ENCODE peak calls at places on chromosomes 11 and 22, in nine cellular contexts. N, A, U, V, J, D, I, Y and C are unnamed samples.

GRCh38 chr11:134343646-134344045 is 11.9 kb downstream of the GLB1L2 start:
- DNase-seq in N (no peak), A (no peak), U (no peak), V (no peak), J (no peak), D (no peak), I (no peak), Y (no peak), C (no peak)

GRCh38 chr11:32116668-32117067 is 25.8 kb downstream of the RCN1 start:
- DNase-seq in N (no peak), A (no peak), U (no peak), V (no peak), J (no peak), D (peak; percentile 21), I (no peak), Y (no peak), C (no peak)

GRCh38 chr11:105192115-105192514 is 52.5 kb upstream of the CARD18 start:
- DNase-seq in N (no peak), A (no peak), U (no peak), V (no peak), J (no peak), D (no peak), I (no peak), Y (no peak), C (no peak)

GRCh38 chr11:59610289-59610688 is 5.3 kb downstream of the OSBP start:
- DNase-seq in N (no peak), A (no peak), U (no peak), V (no peak), J (no peak), D (no peak), I (no peak), Y (no peak), C (no peak)

GRCh38 chr11:78532991-78533861 is 41.4 kb downstream of the NARS2 start:
- DNase-seq in N (no peak), A (no peak), U (no peak), V (no peak), J (no peak), D (no peak), I (no peak), Y (no peak), C (no peak)

GRCh38 chr22:40310081-40310770 is 36.1 kb upstream of the ADSL start:
- DNase-seq in N (no peak), A (peak; percentile 76), U (no peak), V (no peak), J (no peak), D (peak; percentile 93), I (peak; percentile 21), Y (peak; percentile 89), C (no peak)

GRCh38 chr11:59174664-59175033 is 2.7 kb downstream of the DTX4 start:
- DNase-seq in N (no peak), A (no peak), U (no peak), V (no peak), J (no peak), D (peak; percentile 39), I (peak; percentile 70), Y (peak; percentile 25), C (peak; percentile 59)

GRCh38 chr11:134864233-134864967 is 452.4 kb upstream of the B3GAT1 start:
- DNase-seq in N (no peak), A (no peak), U (no peak), V (no peak), J (no peak), D (no peak), I (no peak), Y (no peak), C (no peak)

GRCh38 chr11:110098645-110099044 is 5.5 kb downstream of the ZC3H12C start:
- DNase-seq in N (no peak), A (no peak), U (no peak), V (no peak), J (no peak), D (no peak), I (no peak), Y (no peak), C (no peak)

GRCh38 chr11:123351375-123351774 is 78.7 kb upstream of the GRAMD1B start:
- DNase-seq in N (peak; percentile 64), A (no peak), U (no peak), V (no peak), J (no peak), D (no peak), I (no peak), Y (no peak), C (no peak)

GRCh38 chr22:29912605-29913398 is 29.8 kb downstream of the MTMR3 start:
- DNase-seq in N (no peak), A (no peak), U (no peak), V (no peak), J (no peak), D (peak; percentile 97), I (no peak), Y (peak; percentile 97), C (no peak)

GRCh38 chr11:134398079-134398444 is 14.0 kb downstream of the B3GAT1 start:
- DNase-seq in N (no peak), A (no peak), U (no peak), V (no peak), J (peak; percentile 65), D (no peak), I (no peak), Y (no peak), C (no peak)

GRCh38 chr11:47215366-47215925 is 672 bp downstream of the DDB2 start:
- DNase-seq in N (no peak), A (no peak), U (no peak), V (no peak), J (no peak), D (no peak), I (no peak), Y (no peak), C (no peak)

GRCh38 chr22:17777717-17778044 is 3.4 kb upstream of the BID start:
- DNase-seq in N (no peak), A (no peak), U (no peak), V (no peak), J (no peak), D (no peak), I (no peak), Y (no peak), C (no peak)
- H3K4me3 ChIP-seq in N (no peak overlapping the region), A (peak overlapping the region; percentile 23), U (peak overlapping the region; percentile 30), V (peak overlapping the region; percentile 60), J (no peak overlapping the region), D (no peak overlapping the region), I (peak overlapping the region; percentile 37), Y (no peak overlapping the region), C (no peak overlapping the region)

DNA sequence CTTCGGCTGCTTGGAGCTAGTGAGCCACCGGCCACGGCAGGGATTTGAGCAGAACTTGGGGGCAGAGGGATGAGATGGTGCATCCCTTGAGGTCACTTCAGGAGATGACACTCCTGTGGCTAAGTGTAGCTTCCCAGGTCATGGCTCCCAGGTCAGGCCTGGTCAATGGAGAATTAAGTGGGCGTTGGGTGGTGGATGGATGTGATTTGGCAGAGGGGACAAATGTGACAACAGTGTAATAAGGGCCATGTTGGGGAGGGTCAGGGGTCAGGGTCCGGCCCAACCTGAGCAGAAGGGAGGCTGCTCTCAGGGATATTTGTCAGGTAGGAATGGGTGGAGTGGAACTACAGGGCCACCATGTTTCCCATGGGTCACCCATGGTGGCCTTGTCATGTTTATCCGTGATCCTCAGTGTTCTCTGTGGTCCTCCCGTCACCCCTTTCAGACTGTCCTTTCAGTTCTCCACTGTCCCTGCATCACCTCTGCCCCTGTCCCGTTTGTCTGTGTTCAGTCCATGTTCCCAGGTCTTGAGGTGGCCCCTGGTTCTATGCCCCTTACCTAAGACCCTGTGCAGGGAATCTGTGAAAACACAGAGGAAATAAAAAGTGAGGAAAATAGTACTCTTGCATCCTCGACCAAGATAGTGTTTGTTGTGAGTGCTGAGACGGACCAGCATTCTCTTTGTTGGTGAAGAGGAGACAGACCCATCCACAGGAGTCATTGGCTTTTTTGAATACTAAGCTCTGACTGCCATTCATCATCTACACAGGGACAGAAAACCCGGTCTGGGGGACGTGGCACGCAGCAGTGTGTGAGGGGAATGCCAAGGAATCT is 6.1 kb downstream of the SLC25A1 start:
- DNase-seq in N (no peak), A (no peak), U (no peak), V (no peak), J (no peak), D (no peak), I (no peak), Y (no peak), C (no peak)
- TF ChIP-seq CTCF in N (no peak), A (no peak), U (no peak), V (no peak), J (no peak), D (no peak), I (no peak), Y (no peak), C (no peak)

GRCh38 chr11:108235633-108236032 is 12.8 kb downstream of the ATM start:
- DNase-seq in N (no peak), A (no peak), U (no peak), V (no peak), J (no peak), D (no peak), I (no peak), Y (no peak), C (no peak)

GRCh38 chr11:108237058-108237481 is 14.2 kb downstream of the ATM start:
- DNase-seq in N (no peak), A (no peak), U (no peak), V (no peak), J (no peak), D (no peak), I (no peak), Y (no peak), C (no peak)

GRCh38 chr11:108228236-108228635 is 5.4 kb downstream of the ATM start:
- DNase-seq in N (no peak), A (no peak), U (no peak), V (no peak), J (no peak), D (no peak), I (no peak), Y (no peak), C (no peak)

GRCh38 chr11:108235192-108235591 is 12.3 kb downstream of the ATM start:
- DNase-seq in N (no peak), A (no peak), U (no peak), V (no peak), J (no peak), D (no peak), I (no peak), Y (no peak), C (no peak)

DNA sequence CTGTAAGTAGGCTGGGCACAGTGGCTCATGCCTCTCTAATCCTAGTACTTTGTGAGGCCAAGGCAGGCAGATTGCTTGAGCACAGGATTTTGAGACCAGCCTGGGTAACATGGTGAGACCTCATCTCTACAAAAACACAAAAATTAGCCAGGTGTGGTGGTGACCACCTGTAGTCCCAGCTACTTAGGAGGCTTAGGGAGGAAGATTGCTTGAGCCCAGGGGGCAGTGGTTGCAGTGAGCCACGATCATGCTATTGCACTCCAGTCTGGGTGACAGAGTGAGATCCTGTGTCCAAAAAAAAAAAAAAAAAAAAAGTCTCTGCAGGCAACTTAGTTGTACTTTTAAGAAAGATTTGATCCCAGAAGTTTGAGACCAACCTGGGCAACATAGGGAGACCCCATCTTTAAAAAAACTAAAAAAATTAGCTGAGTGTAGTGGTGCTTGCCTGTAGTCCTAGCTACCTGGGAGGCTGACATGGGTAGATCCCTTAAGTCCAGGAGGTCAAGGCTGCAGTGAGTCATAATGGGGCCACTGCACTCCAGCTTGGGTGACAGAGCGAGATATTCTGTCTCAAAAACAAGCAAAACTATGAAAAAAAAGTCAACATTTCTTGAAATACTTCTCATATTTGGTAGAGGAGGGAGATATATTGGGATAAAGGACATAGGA is 10.5 kb downstream of the ATM start:
- DNase-seq in N (no peak), A (no peak), U (no peak), V (no peak), J (no peak), D (no peak), I (no peak), Y (no peak), C (no peak)
- H3K36me3 ChIP-seq in N (peaks cover 97% of the 10 kb centered on the region), A (peaks cover 10% of the 10 kb centered on the region), U (peaks cover 8% of the 10 kb centered on the region), V (peaks cover 27% of the 10 kb centered on the region), J (no peaks in the 10 kb centered on the region), D (no peaks in the 10 kb centered on the region), I (peaks cover 38% of the 10 kb centered on the region), Y (peaks cover 28% of the 10 kb centered on the region), C (peaks cover 4% of the 10 kb centered on the region)

GRCh38 chr22:36816635-36817428 is at the start of gene PVALB:
- DNase-seq in N (peak; percentile 38), A (no peak), U (no peak), V (no peak), J (no peak), D (peak; percentile 29), I (no peak), Y (peak; percentile 3), C (no peak)
- H3K4me3 ChIP-seq in N (peak within 1 kb of the TSS; percentile 16), A (peak within 1 kb of the TSS; percentile 37), U (peak within 1 kb of the TSS; percentile 8), V (peak within 1 kb of the TSS; percentile 59), J (peak within 1 kb of the TSS; percentile 0), D (no peak within 1 kb of the TSS), I (peak within 1 kb of the TSS; percentile 40), Y (peak within 1 kb of the TSS; percentile 15), C (no peak within 1 kb of the TSS)